ENCODE peak calls at places on chromosomes 6 and 20, in eight cellular contexts. One of them, this sample, is unnamed.

GRCh38 chr20:49245921-49246740 is 26.9 kb downstream of the DDX27 start:
- DNase-seq in neuronal stem cell: no peak
- DNase-seq in iPS DF 6.9: no peak
- DNase-seq in left ventricle myocardium inferior: peak
- DNase-seq in prostate gland: peak
- DNase-seq in right cardiac atrium: no peak
- DNase-seq in lung: no peak
- DNase-seq in transverse colon: no peak
- DNase-seq in this sample: peak

GRCh38 chr6:150925655-150925928 is 60.1 kb downstream of the MTHFD1L start:
- DNase-seq in prostate gland: no peak
- DNase-seq in transverse colon: no peak
- DNase-seq in right cardiac atrium: no peak
- DNase-seq in iPS DF 6.9: no peak
- DNase-seq in neuronal stem cell: no peak
- DNase-seq in lung: no peak
- DNase-seq in left ventricle myocardium inferior: no peak
- DNase-seq in this sample: no peak

GRCh38 chr6:128725271-128726233 is 157.4 kb upstream of the LAMA2 start:
- DNase-seq in neuronal stem cell: peak
- DNase-seq in left ventricle myocardium inferior: no peak
- DNase-seq in right cardiac atrium: no peak
- DNase-seq in iPS DF 6.9: no peak
- DNase-seq in prostate gland: no peak
- DNase-seq in transverse colon: peak
- DNase-seq in lung: no peak
- DNase-seq in this sample: peak

GRCh38 chr6:154276810-154277577 is 79.6 kb downstream of the IPCEF1 start:
- DNase-seq in right cardiac atrium: no peak
- DNase-seq in lung: no peak
- DNase-seq in prostate gland: no peak
- DNase-seq in iPS DF 6.9: no peak
- DNase-seq in transverse colon: no peak
- DNase-seq in neuronal stem cell: no peak
- DNase-seq in left ventricle myocardium inferior: no peak
- DNase-seq in this sample: peak

GRCh38 chr6:143206550-143206949 is 145.9 kb downstream of the AIG1 start:
- DNase-seq in neuronal stem cell: no peak
- DNase-seq in right cardiac atrium: no peak
- DNase-seq in transverse colon: no peak
- DNase-seq in left ventricle myocardium inferior: no peak
- DNase-seq in iPS DF 6.9: no peak
- DNase-seq in prostate gland: no peak
- DNase-seq in lung: no peak
- DNase-seq in this sample: no peak

GRCh38 chr20:25207149-25207959 is 11.8 kb downstream of the ENTPD6 start:
- DNase-seq in left ventricle myocardium inferior: no peak
- DNase-seq in neuronal stem cell: no peak
- DNase-seq in prostate gland: no peak
- DNase-seq in iPS DF 6.9: no peak
- DNase-seq in transverse colon: no peak
- DNase-seq in lung: no peak
- DNase-seq in right cardiac atrium: no peak
- DNase-seq in this sample: no peak

GRCh38 chr6:41489284-41489851 is 56.8 kb upstream of the FOXP4 start:
- DNase-seq in iPS DF 6.9: no peak
- DNase-seq in prostate gland: no peak
- DNase-seq in lung: no peak
- DNase-seq in left ventricle myocardium inferior: peak
- DNase-seq in neuronal stem cell: no peak
- DNase-seq in transverse colon: no peak
- DNase-seq in right cardiac atrium: no peak
- DNase-seq in this sample: no peak

GRCh38 chr6:69138893-69139494 is 503.9 kb downstream of the ADGRB3 start:
- DNase-seq in right cardiac atrium: no peak
- DNase-seq in neuronal stem cell: no peak
- DNase-seq in iPS DF 6.9: no peak
- DNase-seq in lung: no peak
- DNase-seq in left ventricle myocardium inferior: peak
- DNase-seq in prostate gland: no peak
- DNase-seq in transverse colon: no peak
- DNase-seq in this sample: no peak

GRCh38 chr6:167435209-167435728 is 110.4 kb downstream of the TTLL2 start:
- DNase-seq in iPS DF 6.9: no peak
- DNase-seq in prostate gland: no peak
- DNase-seq in left ventricle myocardium inferior: no peak
- DNase-seq in transverse colon: no peak
- DNase-seq in right cardiac atrium: no peak
- DNase-seq in neuronal stem cell: no peak
- DNase-seq in lung: no peak
- DNase-seq in this sample: no peak

GRCh38 chr6:7215140-7215539 is 97.9 kb downstream of the SSR1 start:
- DNase-seq in left ventricle myocardium inferior: no peak
- DNase-seq in iPS DF 6.9: no peak
- DNase-seq in neuronal stem cell: no peak
- DNase-seq in prostate gland: no peak
- DNase-seq in right cardiac atrium: no peak
- DNase-seq in transverse colon: no peak
- DNase-seq in lung: no peak
- DNase-seq in this sample: no peak

GRCh38 chr6:137813308-137813707 is 53.8 kb upstream of the TNFAIP3 start:
- DNase-seq in left ventricle myocardium inferior: no peak
- DNase-seq in right cardiac atrium: no peak
- DNase-seq in lung: no peak
- DNase-seq in neuronal stem cell: no peak
- DNase-seq in iPS DF 6.9: no peak
- DNase-seq in prostate gland: peak
- DNase-seq in transverse colon: no peak
- DNase-seq in this sample: no peak

GRCh38 chr6:121319112-121319553 is 15.1 kb downstream of the TBC1D32 start:
- DNase-seq in neuronal stem cell: no peak
- DNase-seq in transverse colon: no peak
- DNase-seq in prostate gland: no peak
- DNase-seq in right cardiac atrium: no peak
- DNase-seq in iPS DF 6.9: peak
- DNase-seq in left ventricle myocardium inferior: no peak
- DNase-seq in lung: no peak
- DNase-seq in this sample: peak

GRCh38 chr6:23656257-23656731 is 469.7 kb upstream of the NRSN1 start:
- DNase-seq in prostate gland: no peak
- DNase-seq in lung: no peak
- DNase-seq in iPS DF 6.9: no peak
- DNase-seq in left ventricle myocardium inferior: no peak
- DNase-seq in transverse colon: no peak
- DNase-seq in right cardiac atrium: no peak
- DNase-seq in neuronal stem cell: peak
- DNase-seq in this sample: peak

GRCh38 chr6:3628143-3628840 is 123.2 kb downstream of the PXDC1 start:
- DNase-seq in lung: no peak
- DNase-seq in iPS DF 6.9: no peak
- DNase-seq in right cardiac atrium: no peak
- DNase-seq in transverse colon: no peak
- DNase-seq in prostate gland: peak
- DNase-seq in neuronal stem cell: no peak
- DNase-seq in left ventricle myocardium inferior: no peak
- DNase-seq in this sample: peak

GRCh38 chr6:43729537-43729936 is 40.5 kb upstream of the VEGFA start:
- DNase-seq in neuronal stem cell: no peak
- DNase-seq in right cardiac atrium: no peak
- DNase-seq in prostate gland: no peak
- DNase-seq in iPS DF 6.9: no peak
- DNase-seq in left ventricle myocardium inferior: no peak
- DNase-seq in lung: no peak
- DNase-seq in transverse colon: peak
- DNase-seq in this sample: peak

GRCh38 chr6:52598123-52598823 is 21.4 kb upstream of the TRAM2 start:
- DNase-seq in lung: peak
- DNase-seq in right cardiac atrium: peak
- DNase-seq in iPS DF 6.9: no peak
- DNase-seq in neuronal stem cell: peak
- DNase-seq in transverse colon: peak
- DNase-seq in left ventricle myocardium inferior: peak
- DNase-seq in prostate gland: peak
- DNase-seq in this sample: peak

GRCh38 chr20:46928580-46929132 is 34.0 kb downstream of the EYA2 start:
- DNase-seq in lung: no peak
- DNase-seq in transverse colon: no peak
- DNase-seq in right cardiac atrium: peak
- DNase-seq in left ventricle myocardium inferior: no peak
- DNase-seq in prostate gland: no peak
- DNase-seq in iPS DF 6.9: no peak
- DNase-seq in neuronal stem cell: no peak
- DNase-seq in this sample: no peak

DNA sequence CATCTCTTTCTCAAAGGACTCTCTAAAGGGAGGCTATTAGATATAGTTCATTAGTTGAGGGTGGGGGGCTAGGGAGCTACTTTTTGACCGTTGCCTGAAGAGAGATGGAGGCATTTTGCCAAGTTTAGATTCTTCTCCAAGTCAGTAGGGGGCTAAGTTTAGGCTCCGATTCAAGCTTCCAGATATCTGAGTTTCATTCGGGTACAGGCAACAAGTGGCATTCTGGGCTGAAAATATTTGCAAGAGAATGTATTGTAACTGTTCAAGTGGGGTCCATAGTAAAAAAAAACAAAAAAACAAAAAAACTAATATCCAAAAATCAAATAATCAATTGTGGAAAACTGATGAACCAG is 43.4 kb upstream of the PIM1 start:
- DNase-seq in neuronal stem cell: no peak
- DNase-seq in prostate gland: no peak
- DNase-seq in right cardiac atrium: no peak
- DNase-seq in transverse colon: no peak
- DNase-seq in left ventricle myocardium inferior: no peak
- DNase-seq in lung: no peak
- DNase-seq in iPS DF 6.9: no peak
- DNase-seq in this sample: no peak
- H3K27ac ChIP-seq in neuronal stem cell: peak
- H3K27ac ChIP-seq in prostate gland: no peak
- H3K27ac ChIP-seq in right cardiac atrium: no peak
- H3K27ac ChIP-seq in transverse colon: no peak
- H3K27ac ChIP-seq in left ventricle myocardium inferior: peak
- H3K27ac ChIP-seq in lung: no peak
- H3K27ac ChIP-seq in iPS DF 6.9: no peak
- H3K27ac ChIP-seq in this sample: no peak

GRCh38 chr20:63036266-63036665 is 29.5 kb upstream of the BHLHE23 start:
- DNase-seq in left ventricle myocardium inferior: peak
- DNase-seq in prostate gland: no peak
- DNase-seq in iPS DF 6.9: no peak
- DNase-seq in lung: no peak
- DNase-seq in right cardiac atrium: no peak
- DNase-seq in neuronal stem cell: no peak
- DNase-seq in transverse colon: no peak
- DNase-seq in this sample: no peak

GRCh38 chr20:63035284-63036185 is 28.8 kb upstream of the BHLHE23 start:
- DNase-seq in iPS DF 6.9: no peak
- DNase-seq in prostate gland: no peak
- DNase-seq in neuronal stem cell: no peak
- DNase-seq in left ventricle myocardium inferior: peak
- DNase-seq in right cardiac atrium: no peak
- DNase-seq in lung: no peak
- DNase-seq in transverse colon: no peak
- DNase-seq in this sample: no peak

GRCh38 chr20:63033635-63034510 is 27.1 kb upstream of the BHLHE23 start:
- DNase-seq in left ventricle myocardium inferior: peak
- DNase-seq in transverse colon: no peak
- DNase-seq in iPS DF 6.9: no peak
- DNase-seq in right cardiac atrium: no peak
- DNase-seq in neuronal stem cell: no peak
- DNase-seq in lung: no peak
- DNase-seq in prostate gland: no peak
- DNase-seq in this sample: no peak

GRCh38 chr20:63041776-63042175 is 35.0 kb upstream of the BHLHE23 start:
- DNase-seq in prostate gland: no peak
- DNase-seq in neuronal stem cell: no peak
- DNase-seq in transverse colon: no peak
- DNase-seq in right cardiac atrium: no peak
- DNase-seq in lung: no peak
- DNase-seq in left ventricle myocardium inferior: no peak
- DNase-seq in iPS DF 6.9: no peak
- DNase-seq in this sample: no peak

GRCh38 chr20:63037669-63038268 is 31.0 kb upstream of the BHLHE23 start:
- DNase-seq in neuronal stem cell: no peak
- DNase-seq in left ventricle myocardium inferior: peak
- DNase-seq in iPS DF 6.9: no peak
- DNase-seq in transverse colon: no peak
- DNase-seq in prostate gland: no peak
- DNase-seq in right cardiac atrium: no peak
- DNase-seq in lung: no peak
- DNase-seq in this sample: no peak
- H3K4me3 ChIP-seq in neuronal stem cell: no peak
- H3K4me3 ChIP-seq in left ventricle myocardium inferior: no peak
- H3K4me3 ChIP-seq in iPS DF 6.9: no peak
- H3K4me3 ChIP-seq in transverse colon: no peak
- H3K4me3 ChIP-seq in prostate gland: no peak
- H3K4me3 ChIP-seq in right cardiac atrium: no peak
- H3K4me3 ChIP-seq in lung: no peak
- H3K4me3 ChIP-seq in this sample: no peak

GRCh38 chr6:57261896-57262295 is 39.8 kb upstream of the RAB23 start:
- DNase-seq in prostate gland: no peak
- DNase-seq in left ventricle myocardium inferior: no peak
- DNase-seq in transverse colon: no peak
- DNase-seq in right cardiac atrium: no peak
- DNase-seq in lung: no peak
- DNase-seq in iPS DF 6.9: no peak
- DNase-seq in neuronal stem cell: no peak
- DNase-seq in this sample: no peak
- H3K27ac ChIP-seq in prostate gland: peak
- H3K27ac ChIP-seq in left ventricle myocardium inferior: peak
- H3K27ac ChIP-seq in transverse colon: peak
- H3K27ac ChIP-seq in right cardiac atrium: no peak
- H3K27ac ChIP-seq in lung: no peak
- H3K27ac ChIP-seq in iPS DF 6.9: no peak
- H3K27ac ChIP-seq in neuronal stem cell: no peak
- H3K27ac ChIP-seq in this sample: peak

GRCh38 chr6:159097256-159097655 is 52.5 kb upstream of the TAGAP start:
- DNase-seq in iPS DF 6.9: no peak
- DNase-seq in lung: no peak
- DNase-seq in prostate gland: no peak
- DNase-seq in neuronal stem cell: no peak
- DNase-seq in left ventricle myocardium inferior: no peak
- DNase-seq in right cardiac atrium: no peak
- DNase-seq in transverse colon: no peak
- DNase-seq in this sample: no peak

GRCh38 chr6:159100789-159101182 is 56.0 kb upstream of the TAGAP start:
- DNase-seq in lung: no peak
- DNase-seq in neuronal stem cell: no peak
- DNase-seq in transverse colon: no peak
- DNase-seq in left ventricle myocardium inferior: no peak
- DNase-seq in iPS DF 6.9: no peak
- DNase-seq in right cardiac atrium: no peak
- DNase-seq in prostate gland: no peak
- DNase-seq in this sample: peak

GRCh38 chr6:159100011-159100788 is 55.4 kb upstream of the TAGAP start:
- DNase-seq in transverse colon: no peak
- DNase-seq in iPS DF 6.9: no peak
- DNase-seq in left ventricle myocardium inferior: no peak
- DNase-seq in neuronal stem cell: no peak
- DNase-seq in prostate gland: no peak
- DNase-seq in lung: no peak
- DNase-seq in right cardiac atrium: no peak
- DNase-seq in this sample: no peak

GRCh38 chr6:159098636-159099106 is 53.9 kb upstream of the TAGAP start:
- DNase-seq in lung: no peak
- DNase-seq in neuronal stem cell: no peak
- DNase-seq in prostate gland: no peak
- DNase-seq in iPS DF 6.9: no peak
- DNase-seq in transverse colon: no peak
- DNase-seq in left ventricle myocardium inferior: no peak
- DNase-seq in right cardiac atrium: no peak
- DNase-seq in this sample: peak

GRCh38 chr6:159099311-159099710 is 54.5 kb upstream of the TAGAP start:
- DNase-seq in prostate gland: no peak
- DNase-seq in neuronal stem cell: no peak
- DNase-seq in transverse colon: no peak
- DNase-seq in lung: no peak
- DNase-seq in left ventricle myocardium inferior: no peak
- DNase-seq in iPS DF 6.9: no peak
- DNase-seq in right cardiac atrium: no peak
- DNase-seq in this sample: no peak
- H3K4me3 ChIP-seq in prostate gland: no peak
- H3K4me3 ChIP-seq in neuronal stem cell: no peak
- H3K4me3 ChIP-seq in transverse colon: no peak
- H3K4me3 ChIP-seq in lung: no peak
- H3K4me3 ChIP-seq in left ventricle myocardium inferior: no peak
- H3K4me3 ChIP-seq in iPS DF 6.9: no peak
- H3K4me3 ChIP-seq in right cardiac atrium: no peak
- H3K4me3 ChIP-seq in this sample: no peak

This sample was measured in small intestine.